ENCODE peak calls at places on chromosomes 13 and 19, in six cellular contexts. One of them, this sample, is unnamed.

GRCh38 chr13:95569966-95570365 is 17.4 kb downstream of the CLDN10 start:
- DNase-seq in left cardiac atrium: no peak
- DNase-seq in NCI-H1092: no peak
- DNase-seq in AG04450: no peak
- DNase-seq in left ventricle myocardium inferior: no peak
- DNase-seq in stimulated activated CD4-positive, alpha-beta T cell treated with anti-CD3 and anti-CD28 coated beads, TNF-alpha, amount 100 ng/mL, for 1 hour: no peak
- DNase-seq in this sample: no peak

GRCh38 chr13:95112883-95113282 is 188.4 kb downstream of the ABCC4 start:
- DNase-seq in left cardiac atrium: no peak
- DNase-seq in NCI-H1092: no peak
- DNase-seq in AG04450: no peak
- DNase-seq in left ventricle myocardium inferior: no peak
- DNase-seq in stimulated activated CD4-positive, alpha-beta T cell treated with anti-CD3 and anti-CD28 coated beads, TNF-alpha, amount 100 ng/mL, for 1 hour: no peak
- DNase-seq in this sample: no peak

GRCh38 chr19:40358773-40359172 is 10.3 kb downstream of the PLD3 start:
- DNase-seq in left cardiac atrium: no peak
- DNase-seq in NCI-H1092: no peak
- DNase-seq in AG04450: no peak
- DNase-seq in left ventricle myocardium inferior: no peak
- DNase-seq in stimulated activated CD4-positive, alpha-beta T cell treated with anti-CD3 and anti-CD28 coated beads, TNF-alpha, amount 100 ng/mL, for 1 hour: no peak
- DNase-seq in this sample: no peak

GRCh38 chr19:49690656-49691242 is at the start of gene CPT1C:
- DNase-seq in left cardiac atrium: peak; percentile 87
- DNase-seq in NCI-H1092: peak; percentile 88
- DNase-seq in AG04450: peak; percentile 61
- DNase-seq in left ventricle myocardium inferior: peak; percentile 83
- DNase-seq in stimulated activated CD4-positive, alpha-beta T cell treated with anti-CD3 and anti-CD28 coated beads, TNF-alpha, amount 100 ng/mL, for 1 hour: no peak
- DNase-seq in this sample: peak; percentile 58

GRCh38 chr19:14536926-14537692 is 7.7 kb downstream of the TECR start:
- DNase-seq in left cardiac atrium: peak; percentile 89
- DNase-seq in NCI-H1092: no peak
- DNase-seq in AG04450: no peak
- DNase-seq in left ventricle myocardium inferior: peak; percentile 72
- DNase-seq in stimulated activated CD4-positive, alpha-beta T cell treated with anti-CD3 and anti-CD28 coated beads, TNF-alpha, amount 100 ng/mL, for 1 hour: no peak
- DNase-seq in this sample: no peak

GRCh38 chr19:7612282-7613274 is 16.8 kb downstream of the XAB2 start:
- DNase-seq in left cardiac atrium: no peak
- DNase-seq in NCI-H1092: no peak
- DNase-seq in AG04450: no peak
- DNase-seq in left ventricle myocardium inferior: no peak
- DNase-seq in stimulated activated CD4-positive, alpha-beta T cell treated with anti-CD3 and anti-CD28 coated beads, TNF-alpha, amount 100 ng/mL, for 1 hour: no peak
- DNase-seq in this sample: no peak

GRCh38 chr13:43831088-43831487 is 44.3 kb upstream of the ENOX1 start:
- DNase-seq in left cardiac atrium: no peak
- DNase-seq in NCI-H1092: no peak
- DNase-seq in AG04450: no peak
- DNase-seq in left ventricle myocardium inferior: no peak
- DNase-seq in stimulated activated CD4-positive, alpha-beta T cell treated with anti-CD3 and anti-CD28 coated beads, TNF-alpha, amount 100 ng/mL, for 1 hour: no peak
- DNase-seq in this sample: no peak

GRCh38 chr13:84821261-84821660 is 939.0 kb upstream of the SLITRK1 start:
- DNase-seq in left cardiac atrium: no peak
- DNase-seq in NCI-H1092: no peak
- DNase-seq in AG04450: no peak
- DNase-seq in left ventricle myocardium inferior: no peak
- DNase-seq in stimulated activated CD4-positive, alpha-beta T cell treated with anti-CD3 and anti-CD28 coated beads, TNF-alpha, amount 100 ng/mL, for 1 hour: no peak
- DNase-seq in this sample: no peak

GRCh38 chr19:2984196-2984490 is 6.8 kb downstream of the TLE6 start:
- DNase-seq in left cardiac atrium: no peak
- DNase-seq in NCI-H1092: no peak
- DNase-seq in AG04450: no peak
- DNase-seq in left ventricle myocardium inferior: no peak
- DNase-seq in stimulated activated CD4-positive, alpha-beta T cell treated with anti-CD3 and anti-CD28 coated beads, TNF-alpha, amount 100 ng/mL, for 1 hour: no peak
- DNase-seq in this sample: no peak

GRCh38 chr19:58047672-58048071 is 11.4 kb upstream of the ZNF135 start:
- DNase-seq in left cardiac atrium: no peak
- DNase-seq in NCI-H1092: no peak
- DNase-seq in AG04450: no peak
- DNase-seq in left ventricle myocardium inferior: no peak
- DNase-seq in stimulated activated CD4-positive, alpha-beta T cell treated with anti-CD3 and anti-CD28 coated beads, TNF-alpha, amount 100 ng/mL, for 1 hour: no peak
- DNase-seq in this sample: no peak

GRCh38 chr13:32938907-32939306 is 77.3 kb upstream of the KL start:
- DNase-seq in left cardiac atrium: no peak
- DNase-seq in NCI-H1092: no peak
- DNase-seq in AG04450: no peak
- DNase-seq in left ventricle myocardium inferior: no peak
- DNase-seq in stimulated activated CD4-positive, alpha-beta T cell treated with anti-CD3 and anti-CD28 coated beads, TNF-alpha, amount 100 ng/mL, for 1 hour: no peak
- DNase-seq in this sample: no peak

This sample was measured in NCI-H1048.